ENCODE peak calls at places on chromosomes 11 and 22, in five cellular contexts. C, N, A, F and Z are unnamed samples.

GRCh38 chr11:76783294-76783900 is at the start of gene TSKU:
- DNase-seq in C (no peak), N (peak; percentile 36), A (no peak), F (no peak), Z (no peak)

GRCh38 chr11:35662061-35662648 is 420 bp upstream of the TRIM44 start:
- DNase-seq in C (peak; percentile 55), N (no peak), A (no peak), F (no peak), Z (no peak)

GRCh38 chr22:35629406-35630234 is 12.5 kb upstream of the MB start:
- DNase-seq in C (peak; percentile 78), N (peak; percentile 97), A (peak; percentile 89), F (peak; percentile 98), Z (peak; percentile 98)

GRCh38 chr11:76419896-76420295 is 24.9 kb upstream of the EMSY start:
- DNase-seq in C (no peak), N (no peak), A (peak; percentile 33), F (no peak), Z (no peak)

GRCh38 chr22:28829358-28830181 is 29.2 kb upstream of the XBP1 start:
- DNase-seq in C (peak; percentile 91), N (peak; percentile 64), A (peak; percentile 87), F (peak; percentile 73), Z (peak; percentile 47)

GRCh38 chr11:118915941-118916841 is 9.5 kb downstream of the BCL9L start:
- DNase-seq in C (no peak), N (no peak), A (no peak), F (no peak), Z (no peak)

GRCh38 chr11:21774212-21774611 is 418.7 kb upstream of the ANO5 start:
- DNase-seq in C (no peak), N (no peak), A (no peak), F (no peak), Z (no peak)

GRCh38 chr11:67278939-67279588 is 10.0 kb upstream of the ANKRD13D start:
- DNase-seq in C (no peak), N (no peak), A (no peak), F (no peak), Z (no peak)

GRCh38 chr22:39179401-39179827 is 26.9 kb upstream of the CBX7 start:
- DNase-seq in C (no peak), N (no peak), A (no peak), F (no peak), Z (no peak)

GRCh38 chr11:104338186-104338585 is 174.2 kb upstream of the PDGFD start:
- DNase-seq in C (no peak), N (no peak), A (no peak), F (peak; percentile 15), Z (no peak)

GRCh38 chr22:20219667-20220628 is 48.2 kb downstream of the RTN4R start:
- DNase-seq in C (no peak), N (no peak), A (no peak), F (no peak), Z (no peak)

DNA sequence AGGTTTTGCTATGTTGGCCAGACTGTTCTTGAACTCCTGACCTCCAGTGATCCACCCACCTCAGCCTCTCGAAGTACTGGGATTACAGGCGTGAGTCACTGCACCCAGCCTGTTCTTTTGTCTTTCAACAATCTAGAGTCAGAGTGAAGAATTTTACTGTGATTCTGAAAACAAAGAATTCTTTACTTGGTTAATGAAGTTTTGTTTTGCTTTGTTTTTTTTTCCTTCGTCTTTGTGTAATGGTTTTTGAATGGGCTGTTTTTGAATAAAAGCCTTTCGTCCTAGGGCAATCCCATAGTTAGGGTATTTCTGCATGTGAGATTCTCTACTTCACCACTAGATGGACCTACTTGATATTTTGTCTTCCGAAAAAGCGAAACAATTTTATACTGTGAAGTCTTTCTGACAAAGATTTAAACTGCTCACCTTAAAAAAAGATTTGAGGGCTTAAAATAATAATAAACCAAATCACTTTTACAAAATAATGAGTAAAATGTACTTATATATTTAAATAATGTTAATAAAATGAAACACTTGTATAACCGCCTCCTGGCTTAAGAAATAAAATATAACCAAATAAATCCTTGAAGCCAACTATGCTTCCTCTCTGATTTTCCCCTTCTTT is 43.4 kb upstream of the SC5D start:
- DNase-seq in C (no peak), N (peak; percentile 52), A (peak; percentile 37), F (peak; percentile 48), Z (no peak)
- TF ChIP-seq CTCF in C (peak; percentile 69), N (peak; percentile 54), A (peak; percentile 69), F (peak; percentile 67), Z (peak; percentile 69)

DNA sequence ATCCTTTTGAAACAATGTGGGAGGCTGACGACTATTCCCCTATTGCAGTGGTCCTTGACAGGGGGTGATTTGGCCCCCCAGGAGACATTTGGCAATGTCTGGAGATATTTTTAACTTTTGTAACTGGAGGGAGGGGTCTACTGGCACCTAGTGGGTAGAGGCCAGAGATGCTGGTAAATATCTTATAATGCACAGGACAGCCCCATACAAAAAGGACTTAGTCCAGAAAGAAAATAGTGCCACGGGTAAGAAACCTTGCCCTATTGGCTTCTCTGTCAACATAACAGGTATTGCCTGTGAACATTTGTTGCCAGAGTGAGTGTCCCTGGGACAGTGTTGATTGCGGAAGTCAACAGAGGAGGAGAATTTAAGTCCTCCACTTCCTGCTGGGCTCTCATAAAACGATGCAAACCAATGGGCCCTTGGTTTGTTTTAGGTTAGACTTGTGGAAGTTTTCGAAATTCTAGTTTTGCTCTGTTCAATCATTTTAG is 101.6 kb downstream of the MAML2 start:
- DNase-seq in C (no peak), N (no peak), A (no peak), F (no peak), Z (no peak)
- TF ChIP-seq CTCF in C (no peak), N (peak; percentile 41), A (no peak), F (peak; percentile 20), Z (peak; percentile 7)

GRCh38 chr11:469684-470667 is 19.9 kb downstream of the PTDSS2 start:
- DNase-seq in C (peak; percentile 63), N (peak; percentile 54), A (no peak), F (peak; percentile 81), Z (peak; percentile 13)
- TF ChIP-seq CTCF in C (peak; percentile 49), N (peak; percentile 42), A (no peak), F (peak; percentile 46), Z (peak; percentile 24)

GRCh38 chr11:87726511-87726910 is 448.7 kb downstream of the RAB38 start:
- DNase-seq in C (no peak), N (no peak), A (no peak), F (no peak), Z (no peak)
- TF ChIP-seq CTCF in C (no peak), N (no peak), A (no peak), F (no peak), Z (no peak)

GRCh38 chr11:47979378-47980092 is 824 bp upstream of the PTPRJ start:
- DNase-seq in C (no peak), N (no peak), A (no peak), F (no peak), Z (no peak)

GRCh38 chr11:47980907-47981621 is 705 bp downstream of the PTPRJ start:
- DNase-seq in C (no peak), N (no peak), A (peak; percentile 41), F (peak; percentile 40), Z (no peak)

GRCh38 chr11:47977651-47978050 is 2.7 kb upstream of the PTPRJ start:
- DNase-seq in C (no peak), N (no peak), A (no peak), F (peak; percentile 38), Z (no peak)

GRCh38 chr11:47981667-47982404 is 1.5 kb downstream of the PTPRJ start:
- DNase-seq in C (no peak), N (no peak), A (no peak), F (no peak), Z (no peak)

DNA sequence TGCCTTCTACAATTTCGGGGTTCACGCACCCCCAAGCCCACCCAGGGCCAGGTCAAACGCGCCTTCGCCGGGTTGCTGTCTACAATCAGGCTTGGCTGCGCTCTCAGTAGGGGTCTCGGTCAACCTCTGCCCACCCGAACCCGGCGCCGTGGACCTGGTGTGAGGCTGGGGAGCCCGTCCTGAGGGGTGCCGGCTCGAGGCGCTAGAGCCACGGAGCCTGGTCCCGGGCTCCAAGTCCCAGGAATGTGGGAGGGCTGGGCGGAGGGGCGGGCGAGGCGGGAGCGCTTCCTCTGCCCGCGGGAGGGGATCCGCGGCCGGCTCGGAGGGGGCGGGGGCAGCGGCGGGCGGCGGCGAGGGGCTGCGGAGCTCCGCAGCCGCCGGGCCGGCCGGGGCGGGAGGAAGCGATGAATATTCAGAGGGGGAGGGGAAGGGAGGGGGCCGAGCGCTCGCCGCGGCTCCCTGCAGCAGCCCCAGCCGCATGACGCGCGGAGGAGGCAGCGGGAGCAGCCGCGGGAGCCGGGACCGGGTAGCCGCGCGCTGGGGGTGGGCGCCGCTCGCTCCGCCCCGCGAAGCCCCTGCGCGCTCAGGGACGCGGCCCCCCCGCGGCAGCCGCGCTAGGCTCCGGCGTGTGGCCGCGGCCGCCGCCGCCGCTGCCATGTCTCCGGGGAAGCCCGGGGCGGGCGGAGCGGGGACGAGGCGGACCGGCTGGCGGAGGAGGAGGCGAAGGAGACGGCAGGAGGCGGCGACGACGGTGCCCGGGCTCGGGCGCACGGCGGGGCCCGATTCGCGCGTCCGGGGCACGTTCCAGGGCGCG is at the start of gene PTPRJ:
- DNase-seq in C (no peak), N (no peak), A (peak; percentile 49), F (peak; percentile 48), Z (no peak)
- TF ChIP-seq CTCF in C (no peak), N (no peak), A (no peak), F (peak; percentile 4), Z (no peak)